ENCODE peak calls at places on chromosomes 3 and 15, in six cellular contexts. X is WTC11, M is HepG2, N is H1, A is K562, K is endothelial cell of umbilical vein. S is an unnamed sample.

GRCh38 chr3:16836505-16837237 is 48.1 kb upstream of the PLCL2 start:
- DNase-seq in X (no peak), M (no peak), N (no peak), A (no peak), K (no peak), S (no peak)

GRCh38 chr15:68353418-68354145 is 76.0 kb downstream of the FEM1B start:
- DNase-seq in X (no peak), M (no peak), N (no peak), A (no peak), K (no peak), S (no peak)

GRCh38 chr15:37058316-37058985 is 41.9 kb downstream of the MEIS2 start:
- DNase-seq in X (no peak), M (peak), N (no peak), A (peak), K (peak), S (peak)

GRCh38 chr3:108182339-108182738 is 39.9 kb downstream of the IFT57 start:
- DNase-seq in X (no peak), M (no peak), N (no peak), A (no peak), K (no peak), S (no peak)

GRCh38 chr3:63029921-63030320 is 154.7 kb upstream of the CADPS start:
- DNase-seq in X (no peak), M (no peak), N (no peak), A (no peak), K (no peak), S (no peak)

GRCh38 chr3:66107855-66108254 is 69.1 kb upstream of the MAGI1 start:
- DNase-seq in X (no peak), M (no peak), N (no peak), A (no peak), K (peak), S (no peak)

GRCh38 chr15:85646538-85647091 is 148.1 kb downstream of the KLHL25 start:
- DNase-seq in X (no peak), M (no peak), N (no peak), A (no peak), K (peak), S (no peak)

GRCh38 chr3:52321481-52321880 is 5.4 kb downstream of the DNAH1 start:
- DNase-seq in X (no peak), M (no peak), N (no peak), A (no peak), K (no peak), S (no peak)

GRCh38 chr15:88745696-88746095 is 57.5 kb upstream of the ACAN start:
- DNase-seq in X (no peak), M (no peak), N (no peak), A (no peak), K (no peak), S (no peak)

GRCh38 chr15:54506977-54507524 is 528.8 kb downstream of the UNC13C start:
- DNase-seq in X (no peak), M (no peak), N (no peak), A (no peak), K (no peak), S (no peak)

GRCh38 chr3:97863025-97863424 is 41.2 kb downstream of the CRYBG3 start:
- DNase-seq in X (no peak), M (no peak), N (no peak), A (no peak), K (no peak), S (peak)

GRCh38 chr3:188286087-188286513 is 132.1 kb downstream of the LPP start:
- DNase-seq in X (no peak), M (no peak), N (no peak), A (no peak), K (peak), S (no peak)

GRCh38 chr15:47473857-47474256 is 243.4 kb upstream of the SEMA6D start:
- DNase-seq in X (no peak), M (no peak), N (no peak), A (no peak), K (peak), S (no peak)

GRCh38 chr3:110180733-110181132 is 843.4 kb upstream of the DPPA4 start:
- DNase-seq in X (no peak), M (no peak), N (no peak), A (no peak), K (no peak), S (no peak)

GRCh38 chr3:158350971-158351370 is 220.0 kb upstream of the MLF1 start:
- DNase-seq in X (no peak), M (no peak), N (no peak), A (no peak), K (no peak), S (no peak)

GRCh38 chr15:98723195-98723594 is 74.9 kb downstream of the IGF1R start:
- DNase-seq in X (no peak), M (no peak), N (no peak), A (no peak), K (no peak), S (no peak)

GRCh38 chr3:126104028-126104635 is 20.2 kb upstream of the SLC41A3 start:
- DNase-seq in X (no peak), M (no peak), N (no peak), A (no peak), K (no peak), S (no peak)

GRCh38 chr3:180306155-180306554 is 269.4 kb upstream of the PEX5L start:
- DNase-seq in X (no peak), M (no peak), N (no peak), A (no peak), K (no peak), S (no peak)

GRCh38 chr15:75776075-75776443 is 63.4 kb upstream of the CSPG4 start:
- DNase-seq in X (peak), M (peak), N (no peak), A (peak), K (no peak), S (no peak)

GRCh38 chr3:155647196-155647595 is 97.7 kb downstream of the PLCH1 start:
- DNase-seq in X (no peak), M (no peak), N (no peak), A (no peak), K (no peak), S (no peak)

DNA sequence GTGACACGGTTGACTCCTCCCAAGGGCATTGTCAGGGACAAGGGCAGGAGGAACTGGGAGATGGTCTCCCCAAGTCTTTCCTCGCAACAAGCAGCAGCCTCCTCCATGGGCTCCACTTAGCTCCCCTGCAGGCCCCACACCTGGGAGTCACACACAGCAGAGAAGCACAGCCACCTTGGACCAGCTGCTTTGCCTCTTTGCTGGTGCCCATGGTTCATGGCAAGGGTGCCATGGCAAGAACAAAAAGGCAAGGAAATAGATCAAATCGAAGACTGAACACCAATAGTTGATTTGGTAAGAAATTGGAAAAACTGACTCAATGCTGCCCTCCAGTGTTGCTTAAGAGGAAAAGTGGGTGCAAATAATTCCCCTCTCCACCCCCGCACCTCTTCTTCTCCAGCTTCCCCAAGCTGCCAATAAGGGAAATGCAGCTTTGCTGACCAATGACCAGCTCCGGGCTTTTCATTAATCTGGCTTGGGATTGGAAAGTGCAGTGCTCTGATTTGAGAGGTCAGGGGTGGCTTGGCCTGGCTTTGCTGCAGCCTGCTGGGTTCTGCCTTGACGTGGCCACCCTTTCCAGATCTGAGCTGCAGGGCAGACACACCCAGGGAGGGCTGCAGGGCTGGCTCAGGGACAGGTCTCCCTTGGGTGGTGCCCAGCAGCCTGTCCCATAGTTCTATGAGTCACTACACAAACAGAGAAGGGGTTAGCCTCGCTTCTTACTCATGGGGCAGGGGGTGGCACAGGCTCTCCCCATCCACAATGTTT is 162.0 kb downstream of the KLF13 start:
- DNase-seq in X (peak), M (peak), N (peak), A (peak), K (peak), S (peak)
- TF ChIP-seq JUN in X (no peak), M (no peak), N (no peak), A (no peak), K (no peak), S (no peak)

GRCh38 chr3:30663533-30664241 is 57.3 kb downstream of the TGFBR2 start:
- DNase-seq in X (no peak), M (no peak), N (no peak), A (no peak), K (no peak), S (no peak)
- TF ChIP-seq JUN in X (no peak), M (no peak), N (no peak), A (no peak), K (no peak), S (no peak)

DNA sequence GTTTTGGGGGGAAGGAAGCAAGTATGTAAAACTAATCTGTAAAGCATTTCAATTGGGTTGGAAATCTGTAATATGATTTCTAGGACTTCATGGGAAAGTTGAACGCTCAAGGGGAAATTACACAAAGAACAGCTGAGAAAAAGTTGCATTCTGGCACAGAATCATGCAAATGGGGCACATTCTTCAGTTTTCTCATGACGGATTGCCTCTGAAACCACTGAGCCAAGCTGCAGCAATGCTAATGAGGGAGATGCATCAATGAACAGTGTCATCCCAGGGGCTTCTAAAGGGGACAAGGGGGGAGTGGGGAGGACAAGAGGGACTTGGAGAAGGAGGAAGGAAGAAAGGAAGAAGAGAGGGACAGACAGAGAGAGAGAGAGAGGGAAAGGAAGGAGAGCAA is 291.4 kb upstream of the ATP11B start:
- DNase-seq in X (no peak), M (no peak), N (no peak), A (no peak), K (no peak), S (no peak)
- TF ChIP-seq JUN in X (no peak), M (no peak), N (no peak), A (no peak), K (no peak), S (no peak)

DNA sequence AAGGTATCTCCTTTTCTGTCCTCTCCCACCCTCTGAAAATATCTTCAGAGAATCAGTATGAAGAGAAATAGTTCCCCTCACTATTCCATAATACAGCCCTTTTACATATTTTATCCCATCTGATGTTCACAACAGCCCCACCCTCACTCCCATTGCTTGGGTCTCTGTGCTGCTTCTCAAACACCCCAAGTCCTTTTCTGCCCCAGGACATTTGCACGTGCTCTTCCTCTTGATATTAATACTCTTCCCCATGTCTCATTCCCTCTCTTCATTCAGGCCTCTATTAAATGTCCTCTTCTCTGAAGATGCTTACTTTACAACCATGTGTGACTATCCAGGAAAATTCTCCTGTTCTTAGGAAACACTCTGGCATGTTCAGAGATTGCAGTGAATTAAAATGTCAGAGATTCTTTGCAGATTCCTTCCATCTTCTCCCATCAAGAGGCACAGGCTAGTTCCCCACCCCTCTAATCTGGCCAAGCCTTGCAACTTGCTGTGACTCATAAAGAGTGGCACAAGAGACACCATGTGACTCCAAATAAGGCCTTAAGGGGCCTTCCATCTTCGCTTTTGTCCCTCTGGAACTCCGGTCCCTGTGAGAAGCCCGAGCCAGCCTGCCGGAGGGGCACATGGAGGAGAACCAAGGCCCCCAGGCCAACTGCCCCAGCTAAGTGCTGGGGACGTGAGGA is 128.5 kb downstream of the CHSY1 start:
- DNase-seq in X (no peak), M (no peak), N (no peak), A (no peak), K (no peak), S (no peak)
- TF ChIP-seq JUN in X (no peak), M (no peak), N (no peak), A (no peak), K (no peak), S (no peak)

DNA sequence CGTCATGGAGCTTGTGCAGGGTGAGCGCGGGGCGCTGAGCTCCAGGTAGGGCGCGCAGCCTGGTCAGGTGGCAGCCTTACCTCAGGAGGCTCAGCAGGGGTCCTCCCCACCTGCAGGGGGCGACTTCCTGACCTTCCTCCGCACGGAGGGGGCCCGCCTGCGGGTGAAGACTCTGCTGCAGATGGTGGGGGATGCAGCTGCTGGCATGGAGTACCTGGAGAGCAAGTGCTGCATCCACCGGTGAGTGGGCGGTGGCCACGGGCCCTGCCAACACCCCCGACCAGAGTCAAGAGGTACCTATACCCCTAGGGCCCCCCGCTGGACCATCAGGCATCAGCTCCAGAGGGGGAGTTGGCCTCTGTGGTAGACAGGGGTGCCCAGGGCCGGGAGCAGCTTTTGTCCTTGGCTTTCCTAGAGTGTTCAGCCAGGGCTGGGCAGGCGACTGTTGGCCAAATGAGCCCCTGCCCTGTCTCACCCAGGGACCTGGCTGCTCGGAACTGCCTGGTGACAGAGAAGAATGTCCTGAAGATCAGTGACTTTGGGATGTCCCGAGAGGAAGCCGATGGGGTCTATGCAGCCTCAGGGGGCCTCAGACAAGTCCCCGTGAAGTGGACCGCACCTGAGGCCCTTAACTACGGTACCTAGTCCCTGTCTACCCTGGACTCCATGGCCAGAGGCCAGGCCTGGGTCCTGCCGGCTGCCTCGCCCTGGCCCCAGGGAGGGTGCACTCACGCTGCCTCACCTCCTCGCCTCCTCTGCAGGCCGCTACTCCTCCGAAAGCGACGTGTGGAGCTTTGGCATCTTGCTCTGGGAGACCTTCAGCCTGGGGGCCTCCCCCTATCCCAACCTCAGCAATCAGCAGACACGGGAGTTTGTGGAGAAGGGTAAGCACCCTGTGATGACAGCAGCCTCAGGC is 9.1 kb downstream of the FES start:
- DNase-seq in X (no peak), M (peak), N (no peak), A (peak), K (no peak), S (peak)
- TF ChIP-seq JUN in X (no peak), M (no peak), N (no peak), A (no peak), K (no peak), S (no peak)

DNA sequence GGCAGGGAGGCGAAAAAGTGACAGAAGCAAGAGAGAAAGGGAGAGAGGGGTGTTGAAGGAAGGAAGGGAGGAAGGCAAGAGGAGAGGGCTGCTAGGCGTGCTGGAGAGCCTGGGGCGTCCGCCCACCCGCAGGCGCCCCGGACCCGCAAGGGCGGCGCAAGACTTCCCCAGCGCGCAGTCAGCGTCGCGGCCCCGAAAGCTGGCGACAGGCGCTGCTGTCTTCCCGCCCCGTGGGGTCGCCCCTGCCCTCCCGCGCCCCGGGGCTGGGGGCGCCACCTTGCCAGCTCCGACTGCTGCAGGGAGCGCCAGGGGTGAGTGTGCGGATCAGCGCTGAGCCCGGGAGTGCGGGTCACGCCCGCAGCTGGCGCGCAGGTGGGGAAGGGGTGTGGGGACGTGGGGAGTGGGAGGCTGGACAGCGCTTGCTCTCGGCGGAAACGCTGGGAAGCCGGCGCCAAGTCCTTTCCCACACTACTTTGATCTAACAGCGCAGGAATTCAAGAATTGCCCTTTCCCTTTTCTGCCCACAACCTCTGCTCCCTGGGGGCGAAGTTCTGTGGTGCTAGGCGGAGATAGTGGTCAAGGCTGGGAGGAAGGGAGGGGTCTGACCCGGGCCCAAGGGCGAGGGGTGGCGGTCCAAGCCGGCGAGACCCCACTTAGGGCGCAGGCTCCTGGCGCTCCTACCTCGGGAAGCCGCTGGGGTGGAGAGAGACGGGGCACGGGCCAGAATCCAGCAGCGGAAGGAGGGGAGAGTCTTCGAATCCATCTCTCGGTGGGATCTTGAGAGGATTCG is 266.1 kb downstream of the CGGBP1 start:
- DNase-seq in X (peak), M (no peak), N (no peak), A (peak), K (no peak), S (peak)
- TF ChIP-seq JUN in X (no peak), M (no peak), N (no peak), A (no peak), K (no peak), S (no peak)

DNA sequence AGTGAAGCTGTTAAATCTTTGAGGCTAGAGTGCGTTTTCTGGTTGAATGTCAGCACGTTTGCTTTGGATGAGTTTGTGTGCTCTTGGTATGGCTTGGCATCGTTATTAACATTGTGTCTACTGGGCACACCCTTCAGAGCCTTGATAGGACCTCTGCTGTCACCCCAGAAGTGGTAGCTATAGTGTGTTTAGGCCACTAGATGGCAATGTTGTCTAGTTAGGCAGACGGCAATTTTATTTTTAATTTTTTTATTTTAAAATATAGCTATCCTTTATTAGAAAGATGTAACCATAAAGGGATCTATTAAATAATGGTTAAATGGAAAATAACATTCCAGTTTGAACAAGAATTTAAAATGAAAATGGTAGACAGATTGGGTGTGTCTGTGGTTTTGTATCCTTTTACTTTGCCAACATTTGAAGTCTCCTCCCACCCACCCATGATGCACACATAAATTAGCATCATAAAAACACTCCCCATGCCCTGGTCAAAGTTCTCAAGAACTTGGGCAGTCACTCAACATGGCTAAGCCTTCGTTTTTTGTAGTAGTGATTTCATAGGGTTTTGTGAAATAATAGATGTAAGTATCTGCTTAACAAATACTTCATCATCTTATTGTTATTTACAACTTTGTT is 200.7 kb downstream of the KCNH8 start:
- DNase-seq in X (no peak), M (peak), N (no peak), A (peak), K (no peak), S (peak)
- TF ChIP-seq JUN in X (no peak), M (no peak), N (no peak), A (no peak), K (no peak), S (no peak)

GRCh38 chr15:101115887-101116680 is 135.8 kb downstream of the CHSY1 start:
- DNase-seq in X (no peak), M (no peak), N (no peak), A (no peak), K (no peak), S (no peak)
- TF ChIP-seq JUN in X (no peak), M (no peak), N (no peak), A (no peak), K (no peak), S (no peak)